ENCODE peak calls at places on chromosome 14, in ten cellular contexts. E is RPMI8226; C is iris pigment epithelial cell; S is cardiac muscle cell; L is endothelial cell; W is stimulated activated CD8-positive, alpha-beta memory T cell treated with anti-CD3 and anti-CD28 coated beads, Interleukin-2, amount 100 ng/mL, for 1 hour; O is heart left ventricle; U is NCI-H446; M is CD8-positive, alpha-beta memory T cell; D is OCI-LY7. I is an unnamed sample.
A peak's percentile ranks its signal among the peaks of the same experiment; 100 is the strongest.

GRCh38 chr14:56659361-56659760 is 79.8 kb downstream of the TMEM260 start:
- DNase-seq in M (no peak), E (no peak), O (no peak), D (no peak), U (no peak), S (no peak), C (no peak), W (no peak), L (no peak), I (peak; percentile 77)

GRCh38 chr14:94225460-94225989 is 51.4 kb downstream of the PPP4R4 start:
- DNase-seq in C (no peak), D (no peak), E (no peak), M (no peak), S (no peak), L (no peak), W (no peak), U (no peak), O (no peak), I (no peak)

GRCh38 chr14:93977790-93978581 is 1.6 kb upstream of the ASB2 start:
- DNase-seq in W (peak; percentile 41), C (no peak), U (no peak), M (peak; percentile 51), D (peak; percentile 86), E (peak; percentile 82), O (no peak), S (no peak), L (no peak), I (no peak)

GRCh38 chr14:64580451-64580850 is 30.7 kb downstream of the PPP1R36 start:
- DNase-seq in E (no peak), C (peak; percentile 21), D (no peak), S (no peak), O (no peak), U (no peak), L (no peak), M (no peak), W (no peak), I (no peak)

GRCh38 chr14:87181288-87181687 is 811.7 kb downstream of the GALC start:
- DNase-seq in W (no peak), S (no peak), O (no peak), E (no peak), U (peak; percentile 37), M (no peak), C (no peak), D (no peak), L (no peak), I (no peak)

GRCh38 chr14:101215266-101215665 is 311.7 kb upstream of the RTL1 start:
- DNase-seq in O (no peak), D (no peak), M (no peak), W (no peak), E (no peak), C (no peak), S (no peak), U (no peak), L (no peak), I (no peak)

GRCh38 chr14:65229431-65230286 is 127.3 kb upstream of the MAX start:
- DNase-seq in M (no peak), W (no peak), L (peak; percentile 10), E (peak; percentile 25), C (peak; percentile 54), S (peak; percentile 59), D (peak; percentile 30), O (peak; percentile 53), U (no peak), I (no peak)

GRCh38 chr14:99179506-99179905 is 92.5 kb downstream of the BCL11B start:
- DNase-seq in E (no peak), M (no peak), C (no peak), L (no peak), S (no peak), U (no peak), O (no peak), W (no peak), D (no peak), I (no peak)

GRCh38 chr14:105060751-105061427 is 4.3 kb downstream of the GPR132 start:
- DNase-seq in E (no peak), M (peak; percentile 26), L (no peak), D (peak; percentile 69), S (no peak), U (no peak), C (no peak), W (no peak), O (peak; percentile 67), I (no peak)